ENCODE peak calls at places on chromosome 15, in nine cellular contexts. P, U, S, T, D, E, X, I and K are unnamed samples.

GRCh38 chr15:63719281-63719680 is 114.5 kb downstream of the HERC1 start:
- DNase-seq in P (no peak), U (no peak), S (no peak), T (no peak), D (no peak), E (no peak), X (no peak), I (no peak), K (no peak)

GRCh38 chr15:68639926-68640600 is 61.3 kb downstream of the CORO2B start:
- DNase-seq in P (no peak), U (peak), S (no peak), T (no peak), D (no peak), E (no peak), X (no peak), I (no peak), K (no peak)

GRCh38 chr15:68479406-68479805 is 47.4 kb upstream of the ITGA11 start:
- DNase-seq in P (no peak), U (peak), S (no peak), T (no peak), D (no peak), E (no peak), X (peak), I (peak), K (no peak)

GRCh38 chr15:80749589-80749988 is 29.6 kb upstream of the CEMIP start:
- DNase-seq in P (no peak), U (no peak), S (no peak), T (no peak), D (no peak), E (no peak), X (no peak), I (peak), K (peak)

GRCh38 chr15:48940508-48940907 is 23.2 kb downstream of the SHC4 start:
- DNase-seq in P (no peak), U (no peak), S (no peak), T (no peak), D (no peak), E (no peak), X (peak), I (peak), K (no peak)

GRCh38 chr15:88476635-88477038 is 9.1 kb downstream of the MRPS11 start:
- DNase-seq in P (no peak), U (peak), S (no peak), T (no peak), D (no peak), E (peak), X (peak), I (peak), K (peak)

GRCh38 chr15:48059786-48060185 is 61.0 kb upstream of the SLC24A5 start:
- DNase-seq in P (no peak), U (peak), S (no peak), T (no peak), D (no peak), E (no peak), X (no peak), I (peak), K (no peak)

GRCh38 chr15:31214158-31214863 is 112.3 kb upstream of the KLF13 start:
- DNase-seq in P (no peak), U (no peak), S (no peak), T (no peak), D (peak), E (no peak), X (no peak), I (no peak), K (no peak)

GRCh38 chr15:70535955-70536338 is 227.4 kb downstream of the UACA start:
- DNase-seq in P (no peak), U (no peak), S (no peak), T (no peak), D (no peak), E (no peak), X (no peak), I (no peak), K (no peak)

GRCh38 chr15:75966073-75966472 is 46.2 kb downstream of the NRG4 start:
- DNase-seq in P (no peak), U (no peak), S (no peak), T (no peak), D (no peak), E (no peak), X (no peak), I (peak), K (no peak)

GRCh38 chr15:95262866-95263564 is 1031.7 kb downstream of the MCTP2 start:
- DNase-seq in P (no peak), U (no peak), S (no peak), T (no peak), D (no peak), E (no peak), X (peak), I (peak), K (no peak)

GRCh38 chr15:59741274-59741906 is 52.3 kb upstream of the BNIP2 start:
- DNase-seq in P (no peak), U (no peak), S (no peak), T (no peak), D (no peak), E (peak), X (peak), I (no peak), K (peak)

GRCh38 chr15:92637621-92638020 is 18.0 kb downstream of the FAM174B start:
- DNase-seq in P (no peak), U (no peak), S (no peak), T (no peak), D (no peak), E (no peak), X (no peak), I (no peak), K (no peak)

GRCh38 chr15:101437209-101437608 is 52.3 kb downstream of the PCSK6 start:
- DNase-seq in P (no peak), U (no peak), S (no peak), T (no peak), D (no peak), E (no peak), X (no peak), I (no peak), K (no peak)

GRCh38 chr15:92527197-92527596 is 128.4 kb downstream of the FAM174B start:
- DNase-seq in P (no peak), U (peak), S (no peak), T (no peak), D (no peak), E (no peak), X (no peak), I (no peak), K (peak)

GRCh38 chr15:82646250-82647044 is 716 bp downstream of the CPEB1 start:
- DNase-seq in P (no peak), U (peak), S (no peak), T (no peak), D (no peak), E (peak), X (no peak), I (no peak), K (no peak)

GRCh38 chr15:67840747-67841634 is 1.1 kb upstream of the RNU6-1 start:
- DNase-seq in P (no peak), U (peak), S (no peak), T (no peak), D (no peak), E (no peak), X (no peak), I (peak), K (no peak)

GRCh38 chr15:48447058-48447457 is 115.8 kb downstream of the DUT start:
- DNase-seq in P (no peak), U (no peak), S (no peak), T (no peak), D (no peak), E (no peak), X (no peak), I (no peak), K (no peak)

GRCh38 chr15:32682569-32682968 is 35.2 kb upstream of the GREM1 start:
- DNase-seq in P (no peak), U (no peak), S (no peak), T (no peak), D (no peak), E (no peak), X (peak), I (peak), K (no peak)

GRCh38 chr15:68404056-68404798 is 27.7 kb downstream of the ITGA11 start:
- DNase-seq in P (peak), U (peak), S (no peak), T (no peak), D (no peak), E (no peak), X (no peak), I (no peak), K (no peak)

GRCh38 chr15:67101981-67102929 is 36.9 kb downstream of the SMAD3 start:
- DNase-seq in P (no peak), U (no peak), S (no peak), T (no peak), D (peak), E (no peak), X (peak), I (peak), K (no peak)

GRCh38 chr15:79816565-79816964 is 80.2 kb downstream of the MTHFS start:
- DNase-seq in P (no peak), U (no peak), S (no peak), T (no peak), D (no peak), E (no peak), X (no peak), I (no peak), K (no peak)

GRCh38 chr15:28989239-28989830 is 103.6 kb downstream of the APBA2 start:
- DNase-seq in P (no peak), U (no peak), S (no peak), T (no peak), D (no peak), E (peak), X (peak), I (peak), K (no peak)

GRCh38 chr15:65334586-65335231 is 30.2 kb downstream of the RNU5B-1 start:
- DNase-seq in P (no peak), U (no peak), S (no peak), T (no peak), D (no peak), E (no peak), X (no peak), I (no peak), K (no peak)

GRCh38 chr15:77527164-77527778 is 105.4 kb downstream of the LINGO1 start:
- DNase-seq in P (no peak), U (peak), S (peak), T (no peak), D (no peak), E (peak), X (no peak), I (peak), K (no peak)

GRCh38 chr15:83380026-83380425 is 67.1 kb upstream of the SH3GL3 start:
- DNase-seq in P (no peak), U (no peak), S (no peak), T (no peak), D (no peak), E (no peak), X (no peak), I (no peak), K (no peak)

GRCh38 chr15:66701422-66702034 is 508 bp upstream of the SMAD6 start:
- DNase-seq in P (peak), U (peak), S (peak), T (no peak), D (peak), E (peak), X (peak), I (no peak), K (no peak)

GRCh38 chr15:79042213-79042928 is 48.2 kb downstream of the RASGRF1 start:
- DNase-seq in P (no peak), U (no peak), S (no peak), T (no peak), D (no peak), E (no peak), X (no peak), I (no peak), K (no peak)

GRCh38 chr15:67783303-67783702 is 42.0 kb upstream of the SKOR1 start:
- DNase-seq in P (peak), U (no peak), S (no peak), T (no peak), D (peak), E (no peak), X (no peak), I (no peak), K (no peak)

GRCh38 chr15:68829068-68829467 is 8.4 kb upstream of the ANP32A start:
- DNase-seq in P (no peak), U (no peak), S (no peak), T (no peak), D (no peak), E (no peak), X (peak), I (no peak), K (no peak)

GRCh38 chr15:29471757-29472156 is 202.1 kb upstream of the NSMCE3 start:
- DNase-seq in P (no peak), U (no peak), S (no peak), T (no peak), D (no peak), E (no peak), X (no peak), I (no peak), K (no peak)

GRCh38 chr15:92277776-92278175 is 115.9 kb upstream of the ST8SIA2 start:
- DNase-seq in P (no peak), U (no peak), S (no peak), T (peak), D (no peak), E (no peak), X (peak), I (no peak), K (no peak)

GRCh38 chr15:22942877-22943276 is 37.3 kb downstream of the CYFIP1 start:
- DNase-seq in P (no peak), U (no peak), S (peak), T (no peak), D (no peak), E (no peak), X (no peak), I (no peak), K (no peak)

GRCh38 chr15:58212909-58213526 is 74.8 kb downstream of the AQP9 start:
- DNase-seq in P (no peak), U (no peak), S (no peak), T (no peak), D (no peak), E (no peak), X (peak), I (peak), K (peak)

GRCh38 chr15:89095073-89095472 is 6.8 kb downstream of the ABHD2 start:
- DNase-seq in P (no peak), U (no peak), S (no peak), T (no peak), D (no peak), E (no peak), X (no peak), I (no peak), K (no peak)

GRCh38 chr15:34214135-34214534 is 4.2 kb upstream of the KATNBL1 start:
- DNase-seq in P (no peak), U (no peak), S (no peak), T (no peak), D (no peak), E (peak), X (no peak), I (no peak), K (no peak)

GRCh38 chr15:25438601-25439455 is at the start of gene UBE3A:
- DNase-seq in P (peak), U (peak), S (peak), T (no peak), D (peak), E (peak), X (peak), I (peak), K (peak)
- TF ChIP-seq CTCF in P (no peak), U (peak), S (peak), T (peak), D (no peak), E (no peak), X (peak), I (peak), K (peak)

GRCh38 chr15:43370310-43370974 is 401 bp downstream of the ZSCAN29 start:
- DNase-seq in P (no peak), U (peak), S (no peak), T (no peak), D (peak), E (peak), X (peak), I (peak), K (no peak)

GRCh38 chr15:43376017-43376705 is 5.3 kb downstream of the TUBGCP4 start:
- DNase-seq in P (no peak), U (no peak), S (no peak), T (no peak), D (peak), E (peak), X (peak), I (peak), K (no peak)

DNA sequence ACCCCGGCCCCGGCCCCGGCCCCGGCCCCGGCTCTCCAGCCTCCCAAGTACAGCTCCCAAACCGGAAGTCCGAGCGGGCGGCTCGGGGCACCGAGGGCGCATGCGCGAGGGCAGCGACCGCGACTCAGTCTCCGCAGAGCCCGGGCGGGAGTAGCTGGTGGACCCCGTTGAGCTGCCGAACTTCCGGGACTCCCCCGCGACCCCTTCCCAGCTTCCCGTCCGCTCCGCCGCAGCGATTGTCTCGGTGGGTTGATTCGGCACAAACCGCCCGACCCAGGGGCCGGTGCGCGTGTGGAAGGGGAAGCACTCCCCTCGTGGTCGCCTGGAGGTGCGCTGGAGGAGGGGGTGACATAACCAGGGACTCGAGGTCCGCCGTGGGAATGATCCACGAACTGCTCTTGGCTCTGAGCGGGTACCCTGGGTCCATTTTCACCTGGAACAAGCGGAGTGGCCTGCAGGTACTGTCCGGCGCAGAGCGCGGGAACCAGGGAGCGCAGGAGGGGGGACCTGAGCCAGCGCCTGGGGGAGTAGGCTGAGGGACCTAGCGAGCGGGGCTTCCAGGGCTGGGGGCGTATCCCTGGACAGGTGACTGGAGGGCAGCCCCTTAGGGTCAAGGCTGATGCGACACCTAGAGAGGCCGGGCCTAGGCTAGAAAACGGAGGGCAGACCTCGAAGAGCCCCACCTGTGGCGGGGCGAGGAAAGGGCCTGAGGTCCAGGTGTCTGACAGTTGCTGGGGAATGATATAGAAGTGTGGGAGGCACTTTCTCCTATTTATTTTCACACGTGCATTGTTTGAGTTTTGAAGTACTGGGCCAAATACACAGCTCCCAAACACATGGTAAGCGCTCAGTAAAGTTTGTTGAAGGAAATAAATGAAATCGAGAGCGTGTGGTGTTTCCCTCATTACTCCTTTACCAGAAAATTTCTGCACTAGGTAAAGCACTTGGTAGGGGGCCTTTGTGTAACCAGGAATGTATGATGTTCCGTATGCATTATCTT is at the start of the genes TUBGCP4 and ZSCAN29:
- DNase-seq in P (peak), U (peak), S (peak), T (peak), D (peak), E (peak), X (peak), I (peak), K (no peak)
- TF ChIP-seq CTCF in P (no peak), U (no peak), S (peak), T (peak), D (peak), E (no peak), X (peak), I (no peak), K (peak)

DNA sequence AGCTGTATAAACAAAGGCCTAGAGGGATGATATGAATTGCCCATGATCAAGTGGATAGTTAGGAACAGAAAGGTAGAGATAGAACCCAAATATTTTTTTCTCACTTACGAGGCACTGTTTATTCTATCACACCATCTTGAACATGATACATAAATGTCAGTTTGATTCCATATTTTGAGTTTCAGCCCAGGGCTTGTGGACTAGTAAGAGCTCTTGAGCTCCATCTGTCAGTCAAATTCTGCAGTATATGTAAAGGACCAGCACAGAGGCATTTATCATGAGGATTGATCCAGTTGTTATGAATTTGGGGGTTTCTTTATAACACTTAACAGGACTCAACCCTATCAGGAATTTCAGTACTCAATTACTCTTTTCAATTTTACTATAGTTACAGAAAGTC is 4.8 kb downstream of the SLC27A2 start:
- DNase-seq in P (no peak), U (no peak), S (no peak), T (no peak), D (no peak), E (no peak), X (no peak), I (no peak), K (no peak)
- TF ChIP-seq CTCF in P (no peak), U (no peak), S (no peak), T (no peak), D (no peak), E (no peak), X (no peak), I (no peak), K (no peak)

GRCh38 chr15:97745481-97746071 is 214.9 kb upstream of the ARRDC4 start:
- DNase-seq in P (no peak), U (no peak), S (no peak), T (no peak), D (peak), E (peak), X (no peak), I (no peak), K (peak)
- TF ChIP-seq CTCF in P (no peak), U (no peak), S (peak), T (peak), D (peak), E (peak), X (peak), I (no peak), K (peak)

GRCh38 chr15:40929730-40930429 is 740 bp downstream of the DLL4 start:
- DNase-seq in P (no peak), U (no peak), S (peak), T (no peak), D (no peak), E (peak), X (peak), I (peak), K (no peak)
- TF ChIP-seq CTCF in P (no peak), U (no peak), S (no peak), T (no peak), D (no peak), E (no peak), X (peak), I (peak), K (no peak)

DNA sequence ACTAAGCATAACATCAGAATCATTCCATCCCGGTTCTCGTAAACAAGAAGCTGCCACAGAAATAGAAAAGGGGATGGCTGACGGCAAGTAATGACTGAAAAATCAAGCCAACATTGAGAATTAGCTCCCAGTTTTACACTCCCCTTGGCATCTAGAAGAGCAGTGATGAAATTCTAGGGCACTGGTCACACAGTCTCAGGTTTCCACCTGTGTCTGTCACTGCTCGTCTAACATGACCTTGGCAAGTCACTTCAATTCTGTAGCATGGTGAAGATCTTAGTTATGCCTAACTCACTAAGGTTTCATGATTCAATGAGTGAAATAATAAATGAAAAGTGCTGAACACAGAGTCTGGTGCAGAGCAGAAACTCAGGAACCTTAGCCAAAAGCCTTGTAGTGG is 272.3 kb upstream of the ARRDC4 start:
- DNase-seq in P (no peak), U (no peak), S (no peak), T (no peak), D (no peak), E (no peak), X (no peak), I (no peak), K (no peak)
- TF ChIP-seq CTCF in P (no peak), U (no peak), S (no peak), T (no peak), D (no peak), E (no peak), X (no peak), I (no peak), K (no peak)